ENCODE peak calls at places on chromosomes 7 and 10, in seven cellular contexts. One of them, this sample, is unnamed.

GRCh38 chr7:105792488-105793370 is 83.7 kb downstream of the ATXN7L1 start:
- DNase-seq in IMR-90: no peak
- DNase-seq in H1: no peak
- DNase-seq in neuronal stem cell: no peak
- DNase-seq in mesendoderm: no peak
- DNase-seq in H9: no peak
- DNase-seq in mesenchymal stem cell: no peak
- DNase-seq in this sample: peak

GRCh38 chr7:93148135-93148534 is at the start of gene SAMD9L:
- DNase-seq in IMR-90: peak
- DNase-seq in neuronal stem cell: no peak
- DNase-seq in mesenchymal stem cell: peak
- DNase-seq in mesendoderm: no peak
- DNase-seq in H1: no peak
- DNase-seq in H9: no peak
- DNase-seq in this sample: no peak

GRCh38 chr10:30151581-30152389 is 92.4 kb upstream of the JCAD start:
- DNase-seq in neuronal stem cell: no peak
- DNase-seq in mesendoderm: peak
- DNase-seq in IMR-90: peak
- DNase-seq in H9: peak
- DNase-seq in mesenchymal stem cell: peak
- DNase-seq in H1: peak
- DNase-seq in this sample: peak

GRCh38 chr7:108079291-108080057 is 50.7 kb downstream of the LAMB4 start:
- DNase-seq in H1: no peak
- DNase-seq in mesendoderm: no peak
- DNase-seq in IMR-90: peak
- DNase-seq in mesenchymal stem cell: peak
- DNase-seq in neuronal stem cell: no peak
- DNase-seq in H9: no peak
- DNase-seq in this sample: no peak

GRCh38 chr7:101924171-101924570 is 106.7 kb downstream of the CUX1 start:
- DNase-seq in H9: no peak
- DNase-seq in mesenchymal stem cell: peak
- DNase-seq in IMR-90: peak
- DNase-seq in neuronal stem cell: no peak
- DNase-seq in mesendoderm: no peak
- DNase-seq in H1: no peak
- DNase-seq in this sample: peak

GRCh38 chr7:149196151-149196704 is 882 bp downstream of the ZNF282 start:
- DNase-seq in IMR-90: no peak
- DNase-seq in H9: no peak
- DNase-seq in H1: no peak
- DNase-seq in mesenchymal stem cell: peak
- DNase-seq in neuronal stem cell: no peak
- DNase-seq in mesendoderm: peak
- DNase-seq in this sample: no peak

GRCh38 chr10:78378192-78378591 is 344.5 kb downstream of the RPS24 start:
- DNase-seq in IMR-90: no peak
- DNase-seq in mesenchymal stem cell: no peak
- DNase-seq in neuronal stem cell: no peak
- DNase-seq in H9: no peak
- DNase-seq in H1: no peak
- DNase-seq in mesendoderm: no peak
- DNase-seq in this sample: no peak

GRCh38 chr10:18616337-18616736 is 35.0 kb downstream of the NSUN6 start:
- DNase-seq in H1: no peak
- DNase-seq in IMR-90: no peak
- DNase-seq in H9: no peak
- DNase-seq in mesendoderm: no peak
- DNase-seq in mesenchymal stem cell: no peak
- DNase-seq in neuronal stem cell: no peak
- DNase-seq in this sample: no peak

GRCh38 chr7:10973061-10973941 is at the start of gene PHF14:
- DNase-seq in mesendoderm: peak
- DNase-seq in H1: peak
- DNase-seq in mesenchymal stem cell: peak
- DNase-seq in neuronal stem cell: peak
- DNase-seq in IMR-90: peak
- DNase-seq in H9: peak
- DNase-seq in this sample: peak

GRCh38 chr7:158238616-158239289 is 348.9 kb downstream of the PTPRN2 start:
- DNase-seq in H1: no peak
- DNase-seq in mesenchymal stem cell: no peak
- DNase-seq in IMR-90: no peak
- DNase-seq in mesendoderm: no peak
- DNase-seq in neuronal stem cell: no peak
- DNase-seq in H9: no peak
- DNase-seq in this sample: no peak

GRCh38 chr7:26399747-26400146 is 108.1 kb downstream of the SNX10 start:
- DNase-seq in H9: no peak
- DNase-seq in H1: no peak
- DNase-seq in neuronal stem cell: no peak
- DNase-seq in mesenchymal stem cell: no peak
- DNase-seq in mesendoderm: no peak
- DNase-seq in IMR-90: no peak
- DNase-seq in this sample: no peak

GRCh38 chr10:98119891-98120290 is 14.6 kb upstream of the R3HCC1L start:
- DNase-seq in mesenchymal stem cell: no peak
- DNase-seq in mesendoderm: no peak
- DNase-seq in H1: no peak
- DNase-seq in neuronal stem cell: no peak
- DNase-seq in H9: no peak
- DNase-seq in IMR-90: no peak
- DNase-seq in this sample: no peak

GRCh38 chr10:71725998-71726672 is 6.6 kb upstream of the C10orf105 start:
- DNase-seq in neuronal stem cell: peak
- DNase-seq in IMR-90: peak
- DNase-seq in mesendoderm: peak
- DNase-seq in H1: no peak
- DNase-seq in mesenchymal stem cell: peak
- DNase-seq in H9: peak
- DNase-seq in this sample: no peak

GRCh38 chr7:3463696-3464095 is 162.6 kb downstream of the SDK1 start:
- DNase-seq in mesendoderm: peak
- DNase-seq in H1: no peak
- DNase-seq in neuronal stem cell: no peak
- DNase-seq in H9: no peak
- DNase-seq in mesenchymal stem cell: no peak
- DNase-seq in IMR-90: no peak
- DNase-seq in this sample: no peak

GRCh38 chr10:9299966-9300365 is 1245.5 kb downstream of the GATA3 start:
- DNase-seq in H9: no peak
- DNase-seq in IMR-90: no peak
- DNase-seq in neuronal stem cell: no peak
- DNase-seq in mesendoderm: no peak
- DNase-seq in mesenchymal stem cell: no peak
- DNase-seq in H1: no peak
- DNase-seq in this sample: no peak

GRCh38 chr10:70267161-70267933 is 16.5 kb downstream of the NPFFR1 start:
- DNase-seq in neuronal stem cell: no peak
- DNase-seq in H9: peak
- DNase-seq in H1: peak
- DNase-seq in mesendoderm: peak
- DNase-seq in mesenchymal stem cell: peak
- DNase-seq in IMR-90: peak
- DNase-seq in this sample: peak

GRCh38 chr7:15837627-15838026 is 151.1 kb upstream of the MEOX2 start:
- DNase-seq in mesenchymal stem cell: no peak
- DNase-seq in neuronal stem cell: no peak
- DNase-seq in H1: no peak
- DNase-seq in IMR-90: no peak
- DNase-seq in H9: no peak
- DNase-seq in mesendoderm: peak
- DNase-seq in this sample: peak

GRCh38 chr7:150755473-150756099 is 18.4 kb downstream of the GIMAP5 start:
- DNase-seq in IMR-90: no peak
- DNase-seq in neuronal stem cell: no peak
- DNase-seq in H1: no peak
- DNase-seq in mesenchymal stem cell: no peak
- DNase-seq in mesendoderm: no peak
- DNase-seq in H9: no peak
- DNase-seq in this sample: no peak

GRCh38 chr7:76509931-76510877 is at the start of gene UPK3B:
- DNase-seq in H9: peak
- DNase-seq in mesendoderm: peak
- DNase-seq in H1: peak
- DNase-seq in IMR-90: no peak
- DNase-seq in mesenchymal stem cell: no peak
- DNase-seq in neuronal stem cell: no peak
- DNase-seq in this sample: no peak

GRCh38 chr7:132771301-132771730 is 195.0 kb upstream of the PLXNA4 start:
- DNase-seq in mesenchymal stem cell: no peak
- DNase-seq in IMR-90: no peak
- DNase-seq in neuronal stem cell: no peak
- DNase-seq in H9: peak
- DNase-seq in H1: no peak
- DNase-seq in mesendoderm: no peak
- DNase-seq in this sample: no peak

GRCh38 chr7:8724080-8724718 is 290.8 kb downstream of the NXPH1 start:
- DNase-seq in neuronal stem cell: peak
- DNase-seq in IMR-90: no peak
- DNase-seq in mesenchymal stem cell: peak
- DNase-seq in H1: peak
- DNase-seq in mesendoderm: peak
- DNase-seq in H9: peak
- DNase-seq in this sample: peak

DNA sequence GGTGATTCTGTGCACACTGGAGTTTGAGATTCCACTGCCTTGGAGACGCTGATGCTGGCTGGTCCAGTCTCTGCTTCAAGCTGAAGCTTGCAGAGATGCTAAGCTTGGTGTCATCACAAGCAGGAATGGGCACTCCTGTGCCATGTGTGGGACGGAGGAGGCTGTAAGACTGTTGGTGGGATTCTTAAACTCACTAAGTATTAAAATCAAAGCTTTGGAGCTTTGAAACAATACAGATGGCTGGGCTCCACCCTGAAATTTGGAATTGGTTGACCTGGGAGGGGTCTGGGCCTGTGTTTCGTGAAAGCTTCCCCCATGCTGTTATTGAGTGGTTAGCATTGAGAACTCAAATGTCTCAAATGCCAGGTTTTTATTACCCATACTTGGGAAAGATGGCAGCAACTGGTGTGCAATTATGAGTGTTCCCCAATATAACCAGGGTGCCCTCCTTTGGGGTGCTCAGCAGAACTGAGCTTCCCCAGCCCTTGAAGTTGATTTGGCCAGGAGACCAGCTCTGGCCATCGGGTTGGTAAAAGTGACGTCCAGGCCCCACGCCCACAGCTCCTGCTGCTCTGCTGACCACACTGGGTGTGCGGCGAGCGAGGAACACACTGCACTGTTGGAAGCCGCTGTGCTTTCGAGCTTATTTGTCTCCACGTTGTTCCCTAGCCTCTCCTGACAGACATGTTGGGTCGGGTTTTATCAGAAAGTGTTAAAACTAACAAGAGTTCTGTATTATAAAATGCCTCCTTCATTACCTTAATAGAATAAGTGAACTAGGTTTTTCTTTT is 377.7 kb downstream of the GLRX3 start:
- DNase-seq in mesenchymal stem cell: no peak
- DNase-seq in H1: no peak
- DNase-seq in neuronal stem cell: no peak
- DNase-seq in H9: no peak
- DNase-seq in IMR-90: no peak
- DNase-seq in mesendoderm: no peak
- DNase-seq in this sample: no peak
- H3K4ac ChIP-seq in mesenchymal stem cell: no peak
- H3K4ac ChIP-seq in H1: no peak
- H3K4ac ChIP-seq in neuronal stem cell: no peak
- H3K4ac ChIP-seq in H9: no peak
- H3K4ac ChIP-seq in IMR-90: no peak
- H3K4ac ChIP-seq in mesendoderm: no peak
- H3K4ac ChIP-seq in this sample: no peak

GRCh38 chr7:78052112-78052511 is 253.5 kb downstream of the PHTF2 start:
- DNase-seq in mesenchymal stem cell: no peak
- DNase-seq in H9: peak
- DNase-seq in H1: peak
- DNase-seq in neuronal stem cell: no peak
- DNase-seq in IMR-90: no peak
- DNase-seq in mesendoderm: peak
- DNase-seq in this sample: no peak
- H3K4ac ChIP-seq in mesenchymal stem cell: no peak
- H3K4ac ChIP-seq in H9: no peak
- H3K4ac ChIP-seq in H1: no peak
- H3K4ac ChIP-seq in neuronal stem cell: no peak
- H3K4ac ChIP-seq in IMR-90: no peak
- H3K4ac ChIP-seq in mesendoderm: no peak
- H3K4ac ChIP-seq in this sample: no peak

GRCh38 chr10:91682912-91683311 is 50.0 kb upstream of the PPP1R3C start:
- DNase-seq in mesenchymal stem cell: peak
- DNase-seq in neuronal stem cell: no peak
- DNase-seq in mesendoderm: no peak
- DNase-seq in H9: no peak
- DNase-seq in H1: no peak
- DNase-seq in IMR-90: peak
- DNase-seq in this sample: no peak

GRCh38 chr10:91684841-91685240 is 52.0 kb upstream of the PPP1R3C start:
- DNase-seq in mesenchymal stem cell: no peak
- DNase-seq in neuronal stem cell: no peak
- DNase-seq in H1: no peak
- DNase-seq in H9: no peak
- DNase-seq in IMR-90: peak
- DNase-seq in mesendoderm: no peak
- DNase-seq in this sample: no peak

GRCh38 chr10:91681361-91682276 is 48.7 kb upstream of the PPP1R3C start:
- DNase-seq in mesendoderm: no peak
- DNase-seq in H1: no peak
- DNase-seq in neuronal stem cell: no peak
- DNase-seq in IMR-90: no peak
- DNase-seq in H9: no peak
- DNase-seq in mesenchymal stem cell: no peak
- DNase-seq in this sample: no peak

GRCh38 chr10:91683976-91684375 is 51.1 kb upstream of the PPP1R3C start:
- DNase-seq in neuronal stem cell: no peak
- DNase-seq in IMR-90: peak
- DNase-seq in mesendoderm: peak
- DNase-seq in H1: no peak
- DNase-seq in mesenchymal stem cell: peak
- DNase-seq in H9: no peak
- DNase-seq in this sample: peak

GRCh38 chr10:91680521-91680920 is 47.6 kb upstream of the PPP1R3C start:
- DNase-seq in H9: no peak
- DNase-seq in mesenchymal stem cell: no peak
- DNase-seq in H1: no peak
- DNase-seq in IMR-90: peak
- DNase-seq in neuronal stem cell: no peak
- DNase-seq in mesendoderm: no peak
- DNase-seq in this sample: no peak
- H3K4ac ChIP-seq in H9: no peak
- H3K4ac ChIP-seq in mesenchymal stem cell: no peak
- H3K4ac ChIP-seq in H1: no peak
- H3K4ac ChIP-seq in IMR-90: no peak
- H3K4ac ChIP-seq in neuronal stem cell: no peak
- H3K4ac ChIP-seq in mesendoderm: no peak
- H3K4ac ChIP-seq in this sample: no peak

GRCh38 chr10:95268438-95268837 is 22.4 kb downstream of the PDLIM1 start:
- DNase-seq in H1: peak
- DNase-seq in mesendoderm: peak
- DNase-seq in mesenchymal stem cell: peak
- DNase-seq in IMR-90: peak
- DNase-seq in H9: no peak
- DNase-seq in neuronal stem cell: no peak
- DNase-seq in this sample: peak
- H3K4ac ChIP-seq in H1: no peak
- H3K4ac ChIP-seq in mesendoderm: no peak
- H3K4ac ChIP-seq in mesenchymal stem cell: peak
- H3K4ac ChIP-seq in IMR-90: no peak
- H3K4ac ChIP-seq in H9: no peak
- H3K4ac ChIP-seq in neuronal stem cell: no peak
- H3K4ac ChIP-seq in this sample: no peak

This sample was measured in trophoblast cell.